ENCODE peak calls at places on chromosomes 7 and 10, in seven cellular contexts. One of them, this sample, is unnamed.

GRCh38 chr10:82572686-82573226 is 697.8 kb downstream of the NRG3 start:
- DNase-seq in foreskin fibroblast: no peak
- DNase-seq in body of pancreas: no peak
- DNase-seq in substantia nigra: no peak
- DNase-seq in stimulated activated CD8-positive, alpha-beta memory T cell treated with anti-CD3 and anti-CD28 coated beads, Interleukin-4, amount 100 ng/mL, for 1 hour: no peak
- DNase-seq in NCI-H146: no peak
- DNase-seq in transverse colon: no peak
- DNase-seq in this sample: no peak

GRCh38 chr7:29806131-29806792 is at the start of gene WIPF3:
- DNase-seq in foreskin fibroblast: peak
- DNase-seq in body of pancreas: peak
- DNase-seq in substantia nigra: no peak
- DNase-seq in stimulated activated CD8-positive, alpha-beta memory T cell treated with anti-CD3 and anti-CD28 coated beads, Interleukin-4, amount 100 ng/mL, for 1 hour: no peak
- DNase-seq in NCI-H146: peak
- DNase-seq in transverse colon: peak
- DNase-seq in this sample: peak

GRCh38 chr7:73774923-73775322 is 4.9 kb upstream of the CLDN3 start:
- DNase-seq in foreskin fibroblast: peak
- DNase-seq in body of pancreas: no peak
- DNase-seq in substantia nigra: no peak
- DNase-seq in stimulated activated CD8-positive, alpha-beta memory T cell treated with anti-CD3 and anti-CD28 coated beads, Interleukin-4, amount 100 ng/mL, for 1 hour: no peak
- DNase-seq in NCI-H146: no peak
- DNase-seq in transverse colon: no peak
- DNase-seq in this sample: no peak

GRCh38 chr10:116465541-116465940 is 37.9 kb downstream of the PNLIPRP3 start:
- DNase-seq in foreskin fibroblast: no peak
- DNase-seq in body of pancreas: no peak
- DNase-seq in substantia nigra: no peak
- DNase-seq in stimulated activated CD8-positive, alpha-beta memory T cell treated with anti-CD3 and anti-CD28 coated beads, Interleukin-4, amount 100 ng/mL, for 1 hour: no peak
- DNase-seq in NCI-H146: no peak
- DNase-seq in transverse colon: no peak
- DNase-seq in this sample: no peak

GRCh38 chr10:86443069-86443468 is 76.5 kb upstream of the GRID1 start:
- DNase-seq in foreskin fibroblast: peak
- DNase-seq in body of pancreas: no peak
- DNase-seq in substantia nigra: no peak
- DNase-seq in stimulated activated CD8-positive, alpha-beta memory T cell treated with anti-CD3 and anti-CD28 coated beads, Interleukin-4, amount 100 ng/mL, for 1 hour: no peak
- DNase-seq in NCI-H146: no peak
- DNase-seq in transverse colon: no peak
- DNase-seq in this sample: no peak

GRCh38 chr7:73429622-73430505 is 3.7 kb upstream of the FZD9 start:
- DNase-seq in foreskin fibroblast: peak
- DNase-seq in body of pancreas: no peak
- DNase-seq in substantia nigra: no peak
- DNase-seq in stimulated activated CD8-positive, alpha-beta memory T cell treated with anti-CD3 and anti-CD28 coated beads, Interleukin-4, amount 100 ng/mL, for 1 hour: no peak
- DNase-seq in NCI-H146: no peak
- DNase-seq in transverse colon: no peak
- DNase-seq in this sample: no peak

GRCh38 chr10:12981570-12981969 is 19.9 kb downstream of the CCDC3 start:
- DNase-seq in foreskin fibroblast: peak
- DNase-seq in body of pancreas: no peak
- DNase-seq in substantia nigra: no peak
- DNase-seq in stimulated activated CD8-positive, alpha-beta memory T cell treated with anti-CD3 and anti-CD28 coated beads, Interleukin-4, amount 100 ng/mL, for 1 hour: no peak
- DNase-seq in NCI-H146: no peak
- DNase-seq in transverse colon: no peak
- DNase-seq in this sample: no peak

GRCh38 chr10:69879628-69880257 is 78.0 kb downstream of the COL13A1 start:
- DNase-seq in foreskin fibroblast: no peak
- DNase-seq in body of pancreas: no peak
- DNase-seq in substantia nigra: no peak
- DNase-seq in stimulated activated CD8-positive, alpha-beta memory T cell treated with anti-CD3 and anti-CD28 coated beads, Interleukin-4, amount 100 ng/mL, for 1 hour: no peak
- DNase-seq in NCI-H146: no peak
- DNase-seq in transverse colon: no peak
- DNase-seq in this sample: no peak

GRCh38 chr7:139523199-139523941 is at the start of gene CLEC2L:
- DNase-seq in foreskin fibroblast: peak
- DNase-seq in body of pancreas: no peak
- DNase-seq in substantia nigra: no peak
- DNase-seq in stimulated activated CD8-positive, alpha-beta memory T cell treated with anti-CD3 and anti-CD28 coated beads, Interleukin-4, amount 100 ng/mL, for 1 hour: no peak
- DNase-seq in NCI-H146: peak
- DNase-seq in transverse colon: no peak
- DNase-seq in this sample: peak

GRCh38 chr7:137619181-137619580 is 227.6 kb downstream of the DGKI start:
- DNase-seq in foreskin fibroblast: no peak
- DNase-seq in body of pancreas: no peak
- DNase-seq in substantia nigra: no peak
- DNase-seq in stimulated activated CD8-positive, alpha-beta memory T cell treated with anti-CD3 and anti-CD28 coated beads, Interleukin-4, amount 100 ng/mL, for 1 hour: no peak
- DNase-seq in NCI-H146: no peak
- DNase-seq in transverse colon: no peak
- DNase-seq in this sample: no peak

GRCh38 chr10:16886032-16886431 is 68.8 kb upstream of the RSU1 start:
- DNase-seq in foreskin fibroblast: peak
- DNase-seq in body of pancreas: no peak
- DNase-seq in substantia nigra: no peak
- DNase-seq in stimulated activated CD8-positive, alpha-beta memory T cell treated with anti-CD3 and anti-CD28 coated beads, Interleukin-4, amount 100 ng/mL, for 1 hour: no peak
- DNase-seq in NCI-H146: no peak
- DNase-seq in transverse colon: no peak
- DNase-seq in this sample: no peak

GRCh38 chr7:156733638-156734037 is 93.1 kb downstream of the RNF32 start:
- DNase-seq in foreskin fibroblast: no peak
- DNase-seq in body of pancreas: no peak
- DNase-seq in substantia nigra: no peak
- DNase-seq in stimulated activated CD8-positive, alpha-beta memory T cell treated with anti-CD3 and anti-CD28 coated beads, Interleukin-4, amount 100 ng/mL, for 1 hour: no peak
- DNase-seq in NCI-H146: no peak
- DNase-seq in transverse colon: no peak
- DNase-seq in this sample: no peak